ENCODE peak calls at places on chromosomes 12 and 14, in four cellular contexts. M is heart left ventricle, Y is transverse colon, L is fibroblast of lung. K is an unnamed sample.

GRCh38 chr12:117316336-117316735 is 45.1 kb downstream of the NOS1 start:
- DNase-seq in L (no peak), M (no peak), Y (no peak), K (no peak)

GRCh38 chr12:42968426-42968825 is 378.9 kb upstream of the PRICKLE1 start:
- DNase-seq in M (no peak), Y (no peak), L (peak; percentile 39), K (no peak)

GRCh38 chr14:89336338-89336737 is 80.7 kb downstream of the FOXN3 start:
- DNase-seq in M (no peak), Y (no peak), L (no peak), K (no peak)

GRCh38 chr14:85475113-85475512 is 54.8 kb upstream of the FLRT2 start:
- DNase-seq in Y (no peak), L (peak; percentile 64), M (no peak), K (no peak)

GRCh38 chr12:11668611-11669010 is 19.1 kb downstream of the ETV6 start:
- DNase-seq in M (no peak), Y (no peak), L (no peak), K (no peak)

GRCh38 chr14:51304956-51305355 is 64.9 kb downstream of the TMX1 start:
- DNase-seq in L (peak; percentile 99), M (no peak), Y (no peak), K (no peak)

GRCh38 chr12:118206107-118206412 is 70.1 kb downstream of the PEBP1 start:
- DNase-seq in L (no peak), Y (no peak), M (no peak), K (no peak)

GRCh38 chr14:80955434-80955939 is at the start of gene TSHR:
- DNase-seq in L (peak; percentile 14), M (no peak), Y (no peak), K (no peak)

GRCh38 chr12:120399531-120399930 is 30.6 kb upstream of the MSI1 start:
- DNase-seq in L (peak; percentile 75), Y (no peak), M (no peak), K (no peak)

GRCh38 chr12:4153343-4153892 is 120.1 kb upstream of the CCND2 start:
- DNase-seq in Y (peak; percentile 50), M (no peak), L (no peak), K (no peak)

GRCh38 chr14:24389266-24389855 is 9.4 kb upstream of the NYNRIN start:
- DNase-seq in L (peak; percentile 36), Y (no peak), M (no peak), K (no peak)

GRCh38 chr12:112096667-112097066 is 11.9 kb downstream of the NAA25 start:
- DNase-seq in M (no peak), L (peak; percentile 82), Y (no peak), K (no peak)

GRCh38 chr14:57657487-57657886 is 163.8 kb upstream of the CCDC198 start:
- DNase-seq in M (no peak), L (peak; percentile 58), Y (no peak), K (no peak)

GRCh38 chr14:65916055-65916454 is 503.5 kb downstream of the FUT8 start:
- DNase-seq in L (no peak), M (no peak), Y (no peak), K (no peak)

GRCh38 chr14:77033622-77034521 is 5.4 kb upstream of the IRF2BPL start:
- DNase-seq in L (peak; percentile 80), M (peak; percentile 89), Y (peak; percentile 89), K (peak; percentile 92)

GRCh38 chr14:21498540-21499526 is 12.3 kb downstream of the METTL3 start:
- DNase-seq in M (no peak), L (peak; percentile 28), Y (no peak), K (peak; percentile 40)

GRCh38 chr14:57692671-57693070 is 173.2 kb downstream of the SLC35F4 start:
- DNase-seq in M (no peak), L (peak; percentile 54), Y (no peak), K (peak; percentile 4)

GRCh38 chr14:23248601-23249000 is 10.9 kb downstream of the RNF212B start:
- DNase-seq in L (peak; percentile 3), Y (no peak), M (no peak), K (no peak)

GRCh38 chr12:109863961-109864712 is 16.2 kb downstream of the GLTP start:
- DNase-seq in L (peak; percentile 24), M (no peak), Y (peak; percentile 75), K (no peak)

GRCh38 chr12:111773801-111774551 is 7.2 kb downstream of the ALDH2 start:
- DNase-seq in Y (peak; percentile 85), L (peak; percentile 84), M (peak; percentile 71), K (peak; percentile 39)

GRCh38 chr14:20608383-20609095 is 17.4 kb upstream of the RNASE12 start:
- DNase-seq in L (no peak), Y (no peak), M (no peak), K (no peak)

GRCh38 chr14:81504864-81505263 is 28.8 kb downstream of the SEL1L start:
- DNase-seq in Y (no peak), L (no peak), M (no peak), K (no peak)

GRCh38 chr14:78048120-78048519 is 122.1 kb upstream of the NRXN3 start:
- DNase-seq in Y (no peak), M (no peak), L (no peak), K (no peak)

GRCh38 chr14:71354801-71355200 is 447.5 kb downstream of the PCNX1 start:
- DNase-seq in Y (no peak), M (no peak), L (peak; percentile 79), K (no peak)

GRCh38 chr12:53381739-53382630 is 2.0 kb downstream of the SP1 start:
- DNase-seq in L (peak; percentile 48), M (peak; percentile 40), Y (peak; percentile 71), K (peak; percentile 49)

GRCh38 chr12:6699259-6699988 is 1.2 kb downstream of the PIANP start:
- DNase-seq in Y (no peak), M (no peak), L (no peak), K (no peak)

GRCh38 chr12:31362759-31363415 is 36.9 kb upstream of the SINHCAF start:
- DNase-seq in Y (peak; percentile 65), M (no peak), L (no peak), K (peak; percentile 40)

GRCh38 chr12:56243731-56244181 is 13.9 kb downstream of the SLC39A5 start:
- DNase-seq in M (no peak), L (no peak), Y (no peak), K (no peak)

GRCh38 chr12:66041651-66042363 is 88.7 kb downstream of the LLPH start:
- DNase-seq in M (no peak), L (no peak), Y (no peak), K (no peak)

GRCh38 chr12:75239987-75240386 is 30.3 kb upstream of the KCNC2 start:
- DNase-seq in Y (no peak), L (no peak), M (no peak), K (no peak)

GRCh38 chr12:123354600-123354999 is 10.0 kb downstream of the SBNO1 start:
- DNase-seq in Y (no peak), L (peak; percentile 32), M (no peak), K (no peak)

GRCh38 chr12:117042171-117042809 is 56.9 kb downstream of the TESC start:
- DNase-seq in Y (no peak), L (peak; percentile 15), M (no peak), K (peak; percentile 65)

GRCh38 chr14:50978521-50978871 is 34.2 kb upstream of the PYGL start:
- DNase-seq in M (no peak), Y (no peak), L (no peak), K (no peak)

GRCh38 chr14:57549765-57550420 is 56.2 kb upstream of the CCDC198 start:
- DNase-seq in L (no peak), M (no peak), Y (no peak), K (no peak)

GRCh38 chr14:31774567-31774966 is 213.4 kb downstream of the NUBPL start:
- DNase-seq in L (no peak), M (no peak), Y (no peak), K (no peak)

GRCh38 chr12:4630262-4630661 is 18.6 kb downstream of the AKAP3 start:
- DNase-seq in L (no peak), M (no peak), Y (no peak), K (no peak)

GRCh38 chr12:88870000-88870737 is 289.9 kb upstream of the KITLG start:
- DNase-seq in Y (no peak), L (peak; percentile 56), M (no peak), K (no peak)

GRCh38 chr12:96985515-96986362 is 78.7 kb downstream of the NEDD1 start:
- DNase-seq in L (no peak), Y (peak; percentile 10), M (peak; percentile 16), K (peak; percentile 69)

GRCh38 chr14:90788031-90788430 is 28.2 kb downstream of the TTC7B start:
- DNase-seq in Y (no peak), M (no peak), L (no peak), K (no peak)

GRCh38 chr14:90783344-90783743 is 32.9 kb downstream of the TTC7B start:
- DNase-seq in L (no peak), Y (no peak), M (no peak), K (no peak)

GRCh38 chr14:90784621-90785270 is 31.5 kb downstream of the TTC7B start:
- DNase-seq in L (no peak), Y (no peak), M (no peak), K (no peak)

GRCh38 chr14:90785876-90786450 is 30.3 kb downstream of the TTC7B start:
- DNase-seq in M (no peak), L (no peak), Y (no peak), K (no peak)

DNA sequence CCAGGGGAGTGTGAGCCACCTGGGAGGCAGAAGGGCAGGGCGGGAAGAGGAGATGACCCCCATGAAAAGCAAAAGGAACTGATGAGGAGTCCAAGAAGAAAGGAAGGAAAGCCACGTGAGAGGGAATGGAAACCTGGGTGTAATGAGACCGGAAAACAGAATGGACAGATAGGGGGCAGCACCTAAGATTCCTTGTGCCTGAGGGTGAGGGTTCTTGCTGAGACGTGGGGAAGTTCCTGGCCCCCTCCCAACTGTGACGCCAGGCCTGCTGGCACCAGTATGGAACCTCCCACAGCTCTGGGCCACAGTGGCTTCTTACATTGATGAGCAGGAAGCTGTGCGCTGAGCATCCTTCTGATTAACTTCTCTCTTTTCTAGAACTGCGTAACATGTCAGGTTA is 30.8 kb downstream of the TTC7B start:
- DNase-seq in L (peak; percentile 27), Y (peak; percentile 31), M (peak; percentile 36), K (no peak)
- TF ChIP-seq CTCF in L (no peak), Y (no peak), M (no peak), K (no peak)

GRCh38 chr12:69196302-69197288 is 42.8 kb upstream of the CPSF6 start:
- DNase-seq in L (no peak), Y (peak; percentile 11), M (no peak), K (peak; percentile 41)
- TF ChIP-seq CTCF in L (peak; percentile 46), Y (peak; percentile 48), M (no peak), K (peak; percentile 20)

DNA sequence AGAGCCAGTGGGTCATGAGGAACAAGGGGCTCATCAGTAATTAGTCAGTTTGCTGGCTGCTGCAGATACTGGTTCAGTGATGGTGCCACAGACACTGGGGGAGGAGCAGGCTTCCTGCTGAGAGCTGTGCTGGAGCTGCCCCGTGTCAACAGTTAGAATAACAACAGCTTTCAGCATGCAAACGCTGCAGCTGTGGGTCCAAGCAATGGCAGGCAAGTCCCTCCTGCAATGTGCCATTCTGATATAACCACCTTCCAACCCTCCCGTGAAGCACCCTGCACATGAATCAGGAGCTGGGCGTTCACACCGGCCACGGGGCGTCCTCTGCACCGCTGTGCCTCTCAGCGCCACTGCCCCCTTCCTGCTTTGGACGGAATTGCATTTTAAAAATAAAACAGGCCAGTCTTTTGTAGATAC is 258.4 kb upstream of the SFSWAP start:
- DNase-seq in Y (no peak), L (no peak), M (no peak), K (peak; percentile 53)
- TF ChIP-seq CTCF in Y (peak; percentile 29), L (no peak), M (peak; percentile 18), K (peak; percentile 57)

DNA sequence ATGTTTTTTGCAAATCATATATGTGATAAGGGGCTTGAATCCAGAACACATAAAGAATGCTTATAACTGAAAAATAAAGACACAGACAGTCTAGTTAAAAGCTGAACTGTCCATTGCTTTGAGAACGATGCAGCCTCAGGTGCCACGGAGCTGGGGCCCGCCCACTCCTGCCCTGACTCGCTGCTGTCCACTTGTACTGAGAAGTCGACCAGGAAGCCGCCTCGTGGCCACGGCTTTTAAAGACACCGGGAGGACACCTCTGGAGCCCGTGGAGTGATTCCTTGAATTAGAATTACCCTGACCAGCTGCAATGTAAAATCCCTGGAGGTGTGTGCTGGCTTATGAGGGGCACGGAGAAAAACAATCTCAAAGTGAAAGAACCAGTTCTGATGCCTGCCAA is 23.9 kb upstream of the TEX22 start:
- DNase-seq in L (no peak), Y (no peak), M (no peak), K (no peak)
- TF ChIP-seq CTCF in L (no peak), Y (no peak), M (no peak), K (no peak)